ENCODE peak calls at places on chromosomes 6 and 20, in nine cellular contexts. O is tibial nerve, B is transverse colon, Q is stomach, C is sigmoid colon, V is A549, S is SK-N-SH, E is suprapubic skin, T is ovary. U is an unnamed sample.

GRCh38 chr6:139666284-139666683 is 291.8 kb upstream of the CITED2 start:
- DNase-seq in Q (no peak), T (no peak), O (no peak), E (no peak), C (no peak), B (no peak), S (no peak), V (no peak), U (no peak)

GRCh38 chr6:14573267-14573666 is 455.7 kb downstream of the CD83 start:
- DNase-seq in C (no peak), B (no peak), T (no peak), S (no peak), V (no peak), Q (no peak), O (no peak), E (no peak), U (no peak)

GRCh38 chr6:131130546-131130925 is 4.7 kb upstream of the AKAP7 start:
- DNase-seq in O (no peak), S (no peak), E (no peak), Q (no peak), C (no peak), T (no peak), V (no peak), B (no peak), U (no peak)

GRCh38 chr20:15179426-15180190 is 842.2 kb upstream of the FLRT3 start:
- DNase-seq in V (no peak), B (peak; percentile 11), T (peak; percentile 48), O (no peak), E (no peak), S (no peak), C (peak; percentile 72), Q (no peak), U (no peak)

GRCh38 chr6:72966628-72967280 is 258.5 kb downstream of the KHDC1L start:
- DNase-seq in O (no peak), E (no peak), B (no peak), V (no peak), S (no peak), C (no peak), T (no peak), Q (no peak), U (no peak)

GRCh38 chr6:34242252-34243130 is 5.8 kb downstream of the HMGA1 start:
- DNase-seq in S (no peak), T (no peak), Q (no peak), B (no peak), E (peak; percentile 48), O (no peak), C (peak; percentile 47), V (no peak), U (no peak)

GRCh38 chr6:123316733-123317323 is 319.9 kb downstream of the TRDN start:
- DNase-seq in O (no peak), Q (no peak), E (no peak), V (peak; percentile 8), C (no peak), B (no peak), S (peak; percentile 0), T (no peak), U (no peak)

GRCh38 chr6:7881765-7882500 is 28.7 kb downstream of the TXNDC5 start:
- DNase-seq in V (no peak), E (no peak), S (no peak), Q (no peak), C (no peak), T (no peak), B (no peak), O (no peak), U (no peak)

GRCh38 chr6:158255280-158255973 is 56.8 kb upstream of the TULP4 start:
- DNase-seq in S (no peak), T (no peak), C (no peak), Q (no peak), O (no peak), E (no peak), V (no peak), B (no peak), U (no peak)

GRCh38 chr6:10081075-10081474 is 333.8 kb downstream of the TFAP2A start:
- DNase-seq in E (no peak), V (no peak), O (no peak), Q (no peak), C (no peak), S (no peak), B (no peak), T (no peak), U (no peak)

GRCh38 chr20:56400001-56400640 is 7.7 kb downstream of the CSTF1 start:
- DNase-seq in E (no peak), C (no peak), Q (peak; percentile 44), O (peak; percentile 81), B (peak; percentile 38), S (peak; percentile 56), V (peak; percentile 71), T (no peak), U (no peak)

GRCh38 chr20:35544436-35544835 is 2.6 kb downstream of the ERGIC3 start:
- DNase-seq in B (no peak), Q (no peak), O (no peak), C (no peak), T (no peak), S (no peak), V (no peak), E (no peak), U (peak; percentile 51)

GRCh38 chr20:35541783-35542662 is at the start of gene ERGIC3:
- DNase-seq in E (peak; percentile 98), O (peak; percentile 97), T (peak; percentile 99), B (peak; percentile 99), Q (peak; percentile 98), C (peak; percentile 98), S (peak; percentile 97), V (peak; percentile 96), U (peak; percentile 98)

GRCh38 chr20:35541118-35541782 is 628 bp upstream of the ERGIC3 start:
- DNase-seq in O (no peak), S (no peak), V (no peak), B (no peak), C (no peak), Q (no peak), E (no peak), T (no peak), U (no peak)

GRCh38 chr20:35546127-35546526 is 4.2 kb downstream of the ERGIC3 start:
- DNase-seq in C (no peak), T (no peak), E (no peak), V (no peak), O (no peak), B (no peak), Q (no peak), S (no peak), U (no peak)

GRCh38 chr20:35542990-35543389 is 1.1 kb downstream of the ERGIC3 start:
- DNase-seq in V (no peak), E (no peak), T (no peak), O (no peak), S (no peak), B (no peak), C (no peak), Q (no peak), U (no peak)
- TF ChIP-seq EP300 in V (no peak), E (no peak), T (no peak), O (no peak), S (no peak), B (no peak), C (no peak), Q (no peak), U (no peak)

GRCh38 chr20:21053002-21053762 is 53.0 kb downstream of the LINC00237 start:
- DNase-seq in S (peak; percentile 20), V (no peak), E (no peak), Q (no peak), C (no peak), B (no peak), O (no peak), T (no peak), U (no peak)
- TF ChIP-seq CTCF in S (no peak), V (no peak), E (no peak), Q (no peak), C (no peak), B (no peak), O (no peak), T (no peak), U (no peak)

GRCh38 chr6:71375676-71376075 is 87.1 kb downstream of the OGFRL1 start:
- DNase-seq in S (no peak), E (no peak), B (no peak), T (no peak), V (peak; percentile 35), Q (no peak), O (no peak), C (no peak), U (no peak)
- TF ChIP-seq EP300 in S (no peak), E (no peak), B (no peak), T (no peak), V (no peak), Q (no peak), O (no peak), C (no peak), U (no peak)

GRCh38 chr6:79431469-79431868 is 105.8 kb downstream of the LCA5 start:
- DNase-seq in B (no peak), T (no peak), Q (no peak), V (peak; percentile 14), O (no peak), C (no peak), S (no peak), E (no peak), U (no peak)
- TF ChIP-seq CTCF in B (peak; percentile 14), T (no peak), Q (no peak), V (no peak), O (no peak), C (no peak), S (peak; percentile 28), E (no peak), U (peak; percentile 24)

DNA sequence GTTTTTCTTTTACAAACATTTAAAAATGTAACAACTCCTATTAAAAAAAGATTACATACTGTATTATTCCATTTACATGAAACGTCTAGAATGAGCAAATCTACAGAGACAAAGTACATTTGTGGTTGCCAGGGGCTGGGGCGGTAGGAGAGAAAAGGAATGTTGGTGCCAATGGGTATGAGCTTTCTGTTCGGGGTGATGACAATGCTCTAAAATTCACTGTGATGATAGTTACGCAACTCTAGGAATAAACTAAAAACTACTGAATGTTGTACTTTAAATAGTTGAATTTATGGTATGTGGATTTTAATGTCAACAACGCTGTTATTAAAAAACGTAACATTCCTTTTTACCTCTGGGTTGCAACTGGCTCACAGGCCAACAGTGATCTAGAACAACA is 211.1 kb downstream of the GMDS start:
- DNase-seq in C (no peak), S (no peak), T (no peak), E (no peak), O (no peak), B (no peak), Q (no peak), V (no peak), U (no peak)
- TF ChIP-seq EP300 in C (no peak), S (no peak), T (no peak), E (no peak), O (no peak), B (no peak), Q (no peak), V (no peak), U (no peak)

GRCh38 chr20:33838035-33838864 is 27.1 kb downstream of the CHMP4B start:
- DNase-seq in Q (no peak), T (no peak), B (peak; percentile 39), V (no peak), S (no peak), C (no peak), E (no peak), O (no peak), U (no peak)
- TF ChIP-seq CTCF in Q (no peak), T (no peak), B (no peak), V (peak; percentile 18), S (peak; percentile 24), C (no peak), E (no peak), O (no peak), U (no peak)